ENCODE peak calls at places on chromosomes 4 and X, in five cellular contexts. One of them, this sample, is unnamed.

GRCh38 chr4:93103042-93103441 is 725.5 kb upstream of the ATOH1 start:
- DNase-seq in lung: no peak
- DNase-seq in neuronal stem cell: no peak
- DNase-seq in GM23338: peak
- DNase-seq in Panc1: no peak
- DNase-seq in this sample: no peak

GRCh38 chr4:25361253-25361652 is 15.8 kb upstream of the ANAPC4 start:
- DNase-seq in lung: no peak
- DNase-seq in neuronal stem cell: no peak
- DNase-seq in GM23338: peak
- DNase-seq in Panc1: no peak
- DNase-seq in this sample: no peak

GRCh38 chrX:13285693-13286092 is 34.2 kb downstream of the ATXN3L start:
- DNase-seq in lung: no peak
- DNase-seq in neuronal stem cell: no peak
- DNase-seq in GM23338: no peak
- DNase-seq in Panc1: no peak
- DNase-seq in this sample: no peak

GRCh38 chr4:40473578-40474388 is 138.7 kb downstream of the CHRNA9 start:
- DNase-seq in lung: no peak
- DNase-seq in neuronal stem cell: no peak
- DNase-seq in GM23338: no peak
- DNase-seq in Panc1: no peak
- DNase-seq in this sample: no peak

GRCh38 chrX:40202456-40202855 is 104.7 kb upstream of the BCOR start:
- DNase-seq in lung: no peak
- DNase-seq in neuronal stem cell: no peak
- DNase-seq in GM23338: no peak
- DNase-seq in Panc1: no peak
- DNase-seq in this sample: peak

GRCh38 chr4:56311299-56311975 is 75.9 kb downstream of the AASDH start:
- DNase-seq in lung: no peak
- DNase-seq in neuronal stem cell: no peak
- DNase-seq in GM23338: no peak
- DNase-seq in Panc1: no peak
- DNase-seq in this sample: no peak

GRCh38 chrX:17930850-17931249 is 69.8 kb upstream of the RAI2 start:
- DNase-seq in lung: no peak
- DNase-seq in neuronal stem cell: no peak
- DNase-seq in GM23338: peak
- DNase-seq in Panc1: no peak
- DNase-seq in this sample: no peak

GRCh38 chrX:36414056-36414455 is 494.5 kb downstream of the CFAP47 start:
- DNase-seq in lung: no peak
- DNase-seq in neuronal stem cell: no peak
- DNase-seq in GM23338: no peak
- DNase-seq in Panc1: no peak
- DNase-seq in this sample: no peak

GRCh38 chr4:31365006-31365690 is 645.0 kb downstream of the PCDH7 start:
- DNase-seq in lung: no peak
- DNase-seq in neuronal stem cell: no peak
- DNase-seq in GM23338: no peak
- DNase-seq in Panc1: no peak
- DNase-seq in this sample: no peak

GRCh38 chr4:88610771-88611170 is 18.5 kb downstream of the HERC3 start:
- DNase-seq in lung: no peak
- DNase-seq in neuronal stem cell: no peak
- DNase-seq in GM23338: no peak
- DNase-seq in Panc1: no peak
- DNase-seq in this sample: no peak

GRCh38 chrX:12308420-12308819 is 170.1 kb downstream of the FRMPD4 start:
- DNase-seq in lung: no peak
- DNase-seq in neuronal stem cell: no peak
- DNase-seq in GM23338: no peak
- DNase-seq in Panc1: no peak
- DNase-seq in this sample: no peak

GRCh38 chr4:52001616-52002015 is 18.5 kb downstream of the LRRC66 start:
- DNase-seq in lung: no peak
- DNase-seq in neuronal stem cell: no peak
- DNase-seq in GM23338: no peak
- DNase-seq in Panc1: no peak
- DNase-seq in this sample: no peak

GRCh38 chr4:165133150-165133549 is 20.5 kb upstream of the TMEM192 start:
- DNase-seq in lung: no peak
- DNase-seq in neuronal stem cell: no peak
- DNase-seq in GM23338: no peak
- DNase-seq in Panc1: no peak
- DNase-seq in this sample: no peak

GRCh38 chr4:27881705-27882104 is 1021.1 kb downstream of the STIM2 start:
- DNase-seq in lung: no peak
- DNase-seq in neuronal stem cell: no peak
- DNase-seq in GM23338: no peak
- DNase-seq in Panc1: no peak
- DNase-seq in this sample: no peak

GRCh38 chrX:119071381-119071780 is 1.4 kb upstream of the CT47C1 start:
- DNase-seq in lung: no peak
- DNase-seq in neuronal stem cell: no peak
- DNase-seq in GM23338: no peak
- DNase-seq in Panc1: no peak
- DNase-seq in this sample: no peak

GRCh38 chr4:56668267-56668666 is 12.8 kb downstream of the HOPX start:
- DNase-seq in lung: no peak
- DNase-seq in neuronal stem cell: no peak
- DNase-seq in GM23338: peak
- DNase-seq in Panc1: no peak
- DNase-seq in this sample: no peak

GRCh38 chrX:9535101-9535500 is 70.2 kb downstream of the TBL1X start:
- DNase-seq in lung: no peak
- DNase-seq in neuronal stem cell: no peak
- DNase-seq in GM23338: no peak
- DNase-seq in Panc1: no peak
- DNase-seq in this sample: no peak

GRCh38 chrX:9537781-9538180 is 72.9 kb downstream of the TBL1X start:
- DNase-seq in lung: no peak
- DNase-seq in neuronal stem cell: no peak
- DNase-seq in GM23338: no peak
- DNase-seq in Panc1: no peak
- DNase-seq in this sample: no peak

GRCh38 chrX:9533611-9534010 is 68.8 kb downstream of the TBL1X start:
- DNase-seq in lung: no peak
- DNase-seq in neuronal stem cell: no peak
- DNase-seq in GM23338: no peak
- DNase-seq in Panc1: no peak
- DNase-seq in this sample: no peak

GRCh38 chrX:9532349-9532748 is 67.5 kb downstream of the TBL1X start:
- DNase-seq in lung: no peak
- DNase-seq in neuronal stem cell: no peak
- DNase-seq in GM23338: no peak
- DNase-seq in Panc1: no peak
- DNase-seq in this sample: no peak

DNA sequence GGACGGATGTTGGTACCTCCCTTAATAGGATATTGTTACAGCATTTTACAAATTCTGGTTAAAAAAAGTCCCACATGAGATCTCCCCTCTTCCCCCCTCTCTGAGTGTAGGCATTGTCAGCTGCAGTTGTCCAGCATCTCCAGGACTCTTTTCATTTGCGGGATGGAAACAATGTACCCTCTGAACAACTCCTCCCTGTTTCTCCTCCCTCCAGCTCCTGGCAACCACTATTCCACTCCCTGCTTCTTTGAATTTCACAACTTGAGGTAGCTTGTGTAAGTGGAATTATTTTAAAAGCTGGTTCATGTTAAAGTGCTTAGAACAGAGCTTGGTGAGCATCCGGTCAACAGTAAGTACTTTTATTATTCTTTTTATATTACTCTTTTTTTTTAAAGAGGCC is 69.8 kb downstream of the TBL1X start:
- DNase-seq in lung: no peak
- DNase-seq in neuronal stem cell: no peak
- DNase-seq in GM23338: no peak
- DNase-seq in Panc1: no peak
- DNase-seq in this sample: no peak
- H3K4me3 ChIP-seq in lung: no peak
- H3K4me3 ChIP-seq in neuronal stem cell: no peak
- H3K4me3 ChIP-seq in GM23338: no peak
- H3K4me3 ChIP-seq in Panc1: no peak
- H3K4me3 ChIP-seq in this sample: no peak

GRCh38 chr4:16693040-16693506 is 205.4 kb downstream of the LDB2 start:
- DNase-seq in lung: no peak
- DNase-seq in neuronal stem cell: no peak
- DNase-seq in GM23338: no peak
- DNase-seq in Panc1: no peak
- DNase-seq in this sample: no peak
- H3K4me3 ChIP-seq in lung: no peak
- H3K4me3 ChIP-seq in neuronal stem cell: no peak
- H3K4me3 ChIP-seq in GM23338: no peak
- H3K4me3 ChIP-seq in Panc1: no peak
- H3K4me3 ChIP-seq in this sample: no peak

GRCh38 chr4:119025916-119026661 is 109.5 kb upstream of the MYOZ2 start:
- DNase-seq in lung: peak
- DNase-seq in neuronal stem cell: no peak
- DNase-seq in GM23338: no peak
- DNase-seq in Panc1: peak
- DNase-seq in this sample: no peak

GRCh38 chr4:119027815-119028214 is 107.8 kb upstream of the MYOZ2 start:
- DNase-seq in lung: no peak
- DNase-seq in neuronal stem cell: no peak
- DNase-seq in GM23338: no peak
- DNase-seq in Panc1: no peak
- DNase-seq in this sample: no peak

GRCh38 chr4:119026662-119027444 is 108.8 kb upstream of the MYOZ2 start:
- DNase-seq in lung: no peak
- DNase-seq in neuronal stem cell: no peak
- DNase-seq in GM23338: peak
- DNase-seq in Panc1: no peak
- DNase-seq in this sample: no peak

GRCh38 chr4:119029847-119030535 is 105.6 kb upstream of the MYOZ2 start:
- DNase-seq in lung: no peak
- DNase-seq in neuronal stem cell: no peak
- DNase-seq in GM23338: no peak
- DNase-seq in Panc1: no peak
- DNase-seq in this sample: no peak

GRCh38 chr4:119028296-119028695 is 107.3 kb upstream of the MYOZ2 start:
- DNase-seq in lung: no peak
- DNase-seq in neuronal stem cell: no peak
- DNase-seq in GM23338: no peak
- DNase-seq in Panc1: no peak
- DNase-seq in this sample: no peak
- H3K4me3 ChIP-seq in lung: no peak
- H3K4me3 ChIP-seq in neuronal stem cell: no peak
- H3K4me3 ChIP-seq in GM23338: no peak
- H3K4me3 ChIP-seq in Panc1: no peak
- H3K4me3 ChIP-seq in this sample: no peak

DNA sequence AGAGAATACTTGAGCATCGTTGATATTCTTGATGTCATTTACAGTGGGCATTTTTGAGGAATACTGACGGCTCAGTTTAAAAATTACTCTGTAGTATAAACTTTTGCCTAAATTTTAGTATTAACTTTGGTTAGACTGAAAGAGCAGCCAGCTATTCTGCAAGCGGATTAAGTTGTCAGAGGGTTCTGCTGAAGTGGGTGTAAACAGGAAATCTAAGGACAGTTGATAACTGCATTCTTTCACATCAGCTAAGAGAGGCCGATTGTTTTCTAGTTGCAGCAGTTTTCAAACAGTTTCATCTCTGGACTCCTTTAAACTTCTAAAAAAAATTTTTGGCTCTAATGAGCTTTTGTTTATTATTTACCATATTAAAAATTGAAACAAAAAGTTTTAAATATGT is 149.6 kb downstream of the RAPGEF2 start:
- DNase-seq in lung: no peak
- DNase-seq in neuronal stem cell: no peak
- DNase-seq in GM23338: no peak
- DNase-seq in Panc1: no peak
- DNase-seq in this sample: no peak
- H3K4me3 ChIP-seq in lung: no peak
- H3K4me3 ChIP-seq in neuronal stem cell: no peak
- H3K4me3 ChIP-seq in GM23338: no peak
- H3K4me3 ChIP-seq in Panc1: no peak
- H3K4me3 ChIP-seq in this sample: no peak

DNA sequence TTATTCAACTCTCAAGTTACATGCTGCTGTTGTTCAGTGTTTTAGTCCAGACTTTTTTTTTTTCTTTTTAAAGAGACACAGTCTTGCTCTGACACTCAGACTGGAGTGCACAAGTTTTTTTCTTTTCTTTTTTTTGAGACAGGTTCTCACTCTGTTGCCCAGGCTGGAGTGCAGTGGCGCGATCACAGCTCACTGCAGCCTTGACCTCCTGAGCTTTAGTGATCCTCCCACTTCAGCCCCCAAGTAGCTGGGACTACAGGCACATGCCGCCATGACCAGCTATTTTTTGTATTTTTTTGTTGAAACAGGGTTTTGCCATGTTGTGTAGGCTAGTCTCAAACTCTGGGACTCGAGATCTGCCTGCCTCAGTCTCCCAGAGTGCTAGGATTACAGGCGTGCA is 11.9 kb downstream of the ADD1 start:
- DNase-seq in lung: no peak
- DNase-seq in neuronal stem cell: no peak
- DNase-seq in GM23338: no peak
- DNase-seq in Panc1: no peak
- DNase-seq in this sample: no peak
- H3K4me3 ChIP-seq in lung: no peak
- H3K4me3 ChIP-seq in neuronal stem cell: no peak
- H3K4me3 ChIP-seq in GM23338: no peak
- H3K4me3 ChIP-seq in Panc1: no peak
- H3K4me3 ChIP-seq in this sample: no peak

GRCh38 chrX:97984641-97985040 is 1100.9 kb downstream of the RPA4 start:
- DNase-seq in lung: no peak
- DNase-seq in neuronal stem cell: no peak
- DNase-seq in GM23338: peak
- DNase-seq in Panc1: no peak
- DNase-seq in this sample: peak

DNA sequence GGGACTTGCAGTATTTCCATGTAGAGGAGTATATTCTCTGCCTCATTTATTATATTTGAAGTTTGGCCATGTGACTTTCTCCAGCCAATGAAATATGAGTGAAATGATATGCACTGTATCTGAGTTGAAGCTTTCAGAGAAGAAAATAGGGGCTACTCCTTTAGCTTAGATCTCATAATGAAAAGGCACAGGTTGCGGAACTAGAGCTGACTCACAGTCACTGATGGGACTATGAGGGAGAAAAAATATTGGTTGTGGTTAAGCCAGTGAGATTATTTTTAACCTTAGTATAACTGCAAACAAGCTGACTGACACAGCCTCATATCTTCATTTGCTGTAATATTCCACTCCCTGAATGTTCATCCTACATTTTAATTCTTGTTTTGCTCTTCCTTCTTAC is 1104.3 kb downstream of the RPA4 start:
- DNase-seq in lung: no peak
- DNase-seq in neuronal stem cell: no peak
- DNase-seq in GM23338: no peak
- DNase-seq in Panc1: no peak
- DNase-seq in this sample: no peak
- H3K4me3 ChIP-seq in lung: no peak
- H3K4me3 ChIP-seq in neuronal stem cell: no peak
- H3K4me3 ChIP-seq in GM23338: no peak
- H3K4me3 ChIP-seq in Panc1: no peak
- H3K4me3 ChIP-seq in this sample: no peak

GRCh38 chr4:66486068-66486467 is 815.8 kb upstream of the EPHA5 start:
- DNase-seq in lung: no peak
- DNase-seq in neuronal stem cell: no peak
- DNase-seq in GM23338: no peak
- DNase-seq in Panc1: no peak
- DNase-seq in this sample: no peak

GRCh38 chr4:66489370-66489769 is 819.1 kb upstream of the EPHA5 start:
- DNase-seq in lung: no peak
- DNase-seq in neuronal stem cell: no peak
- DNase-seq in GM23338: no peak
- DNase-seq in Panc1: no peak
- DNase-seq in this sample: no peak

GRCh38 chr4:66489783-66490452 is 819.6 kb upstream of the EPHA5 start:
- DNase-seq in lung: no peak
- DNase-seq in neuronal stem cell: no peak
- DNase-seq in GM23338: peak
- DNase-seq in Panc1: no peak
- DNase-seq in this sample: no peak
- H3K4me3 ChIP-seq in lung: no peak
- H3K4me3 ChIP-seq in neuronal stem cell: no peak
- H3K4me3 ChIP-seq in GM23338: no peak
- H3K4me3 ChIP-seq in Panc1: no peak
- H3K4me3 ChIP-seq in this sample: no peak

This sample was measured in Jurkat, Clone E6-1.